ENCODE peak calls at places on chromosomes 7 and 10, in four cellular contexts. P, N, F and V are unnamed samples.
A peak's percentile ranks its signal among the peaks of the same experiment; 100 is the strongest.

GRCh38 chr7:24882989-24883631 is 96.9 kb downstream of the OSBPL3 start:
- DNase-seq in P (peak; percentile 31), N (no peak), F (peak; percentile 82), V (no peak)

GRCh38 chr10:7279303-7279702 is 131.5 kb downstream of the SFMBT2 start:
- DNase-seq in P (no peak), N (no peak), F (no peak), V (no peak)

GRCh38 chr10:47025540-47026300 is 114.5 kb downstream of the PTPN20 start:
- DNase-seq in P (no peak), N (peak; percentile 87), F (peak; percentile 72), V (no peak)

GRCh38 chr10:126705951-126706565 is 35.6 kb upstream of the C10orf90 start:
- DNase-seq in P (no peak), N (peak; percentile 81), F (no peak), V (no peak)

GRCh38 chr10:69088801-69089501 is 1.0 kb downstream of the SRGN start:
- DNase-seq in P (no peak), N (no peak), F (peak; percentile 52), V (peak; percentile 88)

GRCh38 chr7:102284891-102285540 is 1.7 kb upstream of the SH2B2 start:
- DNase-seq in P (no peak), N (no peak), F (no peak), V (no peak)

GRCh38 chr10:33273295-33274002 is 61.0 kb downstream of the NRP1 start:
- DNase-seq in P (peak; percentile 65), N (no peak), F (peak; percentile 96), V (no peak)

GRCh38 chr7:16743207-16743606 is 10.3 kb upstream of the TSPAN13 start:
- DNase-seq in P (no peak), N (no peak), F (peak; percentile 78), V (peak; percentile 35)

GRCh38 chr10:109203616-109204375 is 719.5 kb downstream of the XPNPEP1 start:
- DNase-seq in P (no peak), N (no peak), F (peak; percentile 17), V (no peak)

GRCh38 chr7:2451171-2452073 is 24.8 kb downstream of the GRIFIN start:
- DNase-seq in P (peak; percentile 73), N (no peak), F (peak; percentile 50), V (peak; percentile 73)

GRCh38 chr10:43125274-43125845 is 12.9 kb upstream of the CSGALNACT2 start:
- DNase-seq in P (no peak), N (peak; percentile 67), F (no peak), V (no peak)

GRCh38 chr7:193538-194256 is 1.3 kb downstream of the FAM20C start:
- DNase-seq in P (no peak), N (no peak), F (no peak), V (no peak)

GRCh38 chr7:92508949-92509348 is 19.4 kb downstream of the PEX1 start:
- DNase-seq in P (no peak), N (no peak), F (no peak), V (no peak)

GRCh38 chr7:93365341-93365740 is 133.2 kb downstream of the VPS50 start:
- DNase-seq in P (no peak), N (no peak), F (no peak), V (no peak)

GRCh38 chr10:97870990-97871389 is 21.3 kb downstream of the GOLGA7B start:
- DNase-seq in P (no peak), N (no peak), F (no peak), V (no peak)

GRCh38 chr10:16856092-16856491 is 38.9 kb upstream of the RSU1 start:
- DNase-seq in P (no peak), N (no peak), F (no peak), V (no peak)

GRCh38 chr7:48899932-48900331 is 24.4 kb upstream of the CDC14C start:
- DNase-seq in P (no peak), N (no peak), F (no peak), V (no peak)

GRCh38 chr10:22599048-22599561 is 115.3 kb downstream of the PIP4K2A start:
- DNase-seq in P (no peak), N (no peak), F (peak; percentile 88), V (peak; percentile 21)

GRCh38 chr7:100802951-100803350 is 24.4 kb downstream of the EPHB4 start:
- DNase-seq in P (no peak), N (no peak), F (no peak), V (no peak)

GRCh38 chr10:121503587-121504051 is 94.6 kb downstream of the FGFR2 start:
- DNase-seq in P (no peak), N (no peak), F (no peak), V (no peak)

GRCh38 chr10:3980139-3980538 is 195.1 kb upstream of the KLF6 start:
- DNase-seq in P (no peak), N (no peak), F (no peak), V (no peak)
- TF ChIP-seq POLR2A in P (no peak), N (no peak), F (no peak), V (no peak)

GRCh38 chr7:12686234-12686893 is 1.1 kb upstream of the ARL4A start:
- DNase-seq in P (peak; percentile 76), N (peak; percentile 97), F (peak; percentile 77), V (peak; percentile 96)
- TF ChIP-seq POLR2A in P (no peak), N (peak; percentile 9), F (no peak), V (no peak)

GRCh38 chr10:79086822-79087221 is 18.1 kb downstream of the ZMIZ1 start:
- DNase-seq in P (no peak), N (no peak), F (no peak), V (no peak)
- TF ChIP-seq POLR2A in P (no peak), N (no peak), F (no peak), V (no peak)

GRCh38 chr7:44050121-44050914 is 5.8 kb downstream of the DBNL start:
- DNase-seq in P (no peak), N (peak; percentile 61), F (no peak), V (no peak)

GRCh38 chr7:44052771-44053365 is 8.4 kb downstream of the DBNL start:
- DNase-seq in P (no peak), N (no peak), F (no peak), V (no peak)

GRCh38 chr7:44050915-44051560 is 6.5 kb downstream of the DBNL start:
- DNase-seq in P (no peak), N (no peak), F (no peak), V (no peak)

GRCh38 chr7:44048031-44048795 is 3.7 kb downstream of the DBNL start:
- DNase-seq in P (no peak), N (peak; percentile 93), F (no peak), V (no peak)

DNA sequence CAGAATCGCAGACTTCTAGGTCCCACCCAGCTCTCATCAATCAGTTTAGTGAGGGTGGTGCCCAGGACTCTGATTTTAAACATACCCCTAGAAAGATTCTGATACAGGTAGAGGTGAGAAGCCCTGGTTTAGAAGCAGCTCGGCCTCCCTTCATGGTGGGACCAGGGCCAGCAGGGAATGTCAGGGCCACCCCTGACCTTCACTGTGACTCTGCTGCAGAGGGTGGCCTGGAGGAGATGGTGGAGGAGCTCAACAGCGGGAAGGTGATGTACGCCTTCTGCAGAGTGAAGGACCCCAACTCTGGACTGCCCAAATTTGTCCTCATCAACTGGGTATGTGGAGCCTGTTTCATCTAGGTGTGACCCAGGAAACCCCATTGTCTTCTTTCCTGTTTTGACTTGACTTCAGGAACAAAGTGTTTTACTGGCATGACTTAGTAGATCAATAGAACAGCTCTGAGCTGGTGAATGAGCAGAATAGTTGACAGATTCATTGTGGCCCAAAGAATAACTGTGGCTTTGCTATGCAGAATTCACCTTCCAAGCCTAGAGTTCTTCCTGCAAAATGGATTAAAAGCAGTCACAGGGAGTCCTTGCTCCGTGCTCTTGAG is 7.2 kb downstream of the DBNL start:
- DNase-seq in P (no peak), N (no peak), F (no peak), V (no peak)
- TF ChIP-seq POLR2A in P (no peak), N (no peak), F (no peak), V (no peak)

DNA sequence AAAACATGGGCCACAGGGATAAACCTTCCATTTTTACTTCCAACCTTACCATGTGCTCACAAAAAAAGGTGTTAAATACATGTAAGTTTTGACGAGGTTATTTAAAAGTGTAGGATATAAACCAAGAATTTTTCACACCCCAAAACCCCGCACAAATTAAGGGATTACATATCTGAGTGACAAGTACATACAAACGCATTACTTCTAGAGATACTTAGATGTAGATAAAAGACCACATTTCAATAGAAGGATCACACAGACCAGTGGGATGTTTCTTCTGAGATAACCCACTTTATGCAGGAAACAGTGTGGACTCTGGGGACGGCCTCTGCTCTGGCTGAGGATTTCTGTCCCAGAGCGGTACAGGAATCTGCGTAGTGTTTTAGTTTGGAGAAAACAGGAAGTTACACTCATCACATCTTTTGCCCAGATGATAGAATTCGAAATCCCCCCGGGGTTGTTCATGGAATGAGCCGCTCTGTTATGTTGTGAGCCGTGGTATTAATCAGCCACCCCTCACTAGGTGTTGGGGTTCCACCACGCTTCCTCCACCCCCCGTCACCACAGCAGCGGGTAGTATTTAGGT is 1.4 kb upstream of the CUL1 start:
- DNase-seq in P (no peak), N (no peak), F (peak; percentile 63), V (peak; percentile 41)
- TF ChIP-seq POLR2A in P (no peak), N (peak; percentile 4), F (no peak), V (no peak)